ENCODE peak calls at places on chromosomes 11 and 22, in four cellular contexts. P is amygdala; O is lung microvascular endothelial cell; K is stimulated activated naive CD4-positive, alpha-beta T cell. W is an unnamed sample.

GRCh38 chr11:889261-889660 is 21.3 kb downstream of the CHID1 start:
- DNase-seq in P (no peak), O (no peak), K (no peak), W (no peak)

GRCh38 chr11:35142481-35143207 is 3.7 kb downstream of the CD44 start:
- DNase-seq in P (no peak), O (peak), K (no peak), W (no peak)

GRCh38 chr11:130180491-130180890 is 20.9 kb downstream of the ST14 start:
- DNase-seq in P (no peak), O (no peak), K (no peak), W (peak)

GRCh38 chr11:66467034-66467659 is 442 bp downstream of the PELI3 start:
- DNase-seq in P (peak), O (peak), K (peak), W (no peak)

GRCh38 chr11:19664896-19665548 is 47.6 kb upstream of the NAV2 start:
- DNase-seq in P (peak), O (no peak), K (no peak), W (no peak)

GRCh38 chr11:131609317-131609716 is 238.9 kb downstream of the NTM start:
- DNase-seq in P (no peak), O (no peak), K (no peak), W (peak)

GRCh38 chr11:128182844-128183243 is 404.5 kb downstream of the ETS1 start:
- DNase-seq in P (no peak), O (no peak), K (no peak), W (no peak)

GRCh38 chr11:76717369-76717768 is 46.8 kb upstream of the LRRC32 start:
- DNase-seq in P (no peak), O (no peak), K (no peak), W (no peak)

GRCh38 chr11:59195596-59195995 is 17.1 kb downstream of the MPEG1 start:
- DNase-seq in P (no peak), O (peak), K (no peak), W (no peak)

GRCh38 chr11:120169981-120170698 is 32.2 kb upstream of the TRIM29 start:
- DNase-seq in P (no peak), O (no peak), K (no peak), W (no peak)

GRCh38 chr22:24768537-24769374 is 5.8 kb downstream of the PIWIL3 start:
- DNase-seq in P (peak), O (peak), K (peak), W (peak)

GRCh38 chr11:7499046-7499445 is 13.7 kb downstream of the OLFML1 start:
- DNase-seq in P (no peak), O (no peak), K (no peak), W (no peak)

GRCh38 chr11:18427240-18427639 is 15.1 kb downstream of the LDHC start:
- DNase-seq in P (no peak), O (no peak), K (no peak), W (no peak)

GRCh38 chr11:117825538-117826359 is 1.2 kb upstream of the FXYD2 start:
- DNase-seq in P (no peak), O (no peak), K (no peak), W (no peak)

GRCh38 chr11:13552784-13553183 is 57.0 kb upstream of the PTH start:
- DNase-seq in P (no peak), O (no peak), K (no peak), W (no peak)

GRCh38 chr11:35337136-35337918 is 82.0 kb downstream of the SLC1A2 start:
- DNase-seq in P (no peak), O (peak), K (no peak), W (peak)

GRCh38 chr22:43277091-43277490 is 66.1 kb downstream of the SCUBE1 start:
- DNase-seq in P (no peak), O (no peak), K (no peak), W (no peak)

W was measured in stromal cell of bone marrow.